ENCODE peak calls at places on chromosomes 7 and 10, in five cellular contexts. S is COR-L47; T is SK-N-DZ; K is activated T-helper 1 cell treated with anti-CD3 and anti-CD28 coated beads, Interleukin-2, amount 50 U/mL, for 16 hours; U is stomach. E is an unnamed sample.

GRCh38 chr10:77949167-77949566 is 22.6 kb upstream of the DLG5 start:
- DNase-seq in S (no peak), K (no peak), T (no peak), U (no peak), E (no peak)

GRCh38 chr10:93071674-93072224 is 1.9 kb upstream of the CYP26A1 start:
- DNase-seq in U (no peak), T (no peak), K (no peak), S (no peak), E (no peak)

GRCh38 chr7:42449431-42449830 is 212.4 kb upstream of the GLI3 start:
- DNase-seq in T (no peak), S (no peak), K (no peak), U (no peak), E (no peak)

GRCh38 chr10:133258818-133259602 is 17.7 kb downstream of the ADAM8 start:
- DNase-seq in U (peak), S (no peak), K (peak), T (no peak), E (no peak)

GRCh38 chr7:95205821-95206220 is 118.5 kb downstream of the PON1 start:
- DNase-seq in S (no peak), K (no peak), T (no peak), U (no peak), E (no peak)

GRCh38 chr7:2199956-2200583 is 32.7 kb downstream of the MAD1L1 start:
- DNase-seq in U (no peak), T (no peak), K (no peak), S (no peak), E (no peak)

GRCh38 chr7:50727072-50727471 is 55.6 kb downstream of the GRB10 start:
- DNase-seq in K (no peak), U (no peak), S (no peak), T (no peak), E (peak)

GRCh38 chr7:27581906-27582305 is 80.8 kb downstream of the HIBADH start:
- DNase-seq in U (no peak), K (no peak), T (no peak), S (no peak), E (no peak)

GRCh38 chr10:128044186-128044585 is 82.0 kb downstream of the MKI67 start:
- DNase-seq in T (no peak), S (no peak), K (no peak), U (no peak), E (no peak)

GRCh38 chr7:103389263-103389662 is 41.8 kb downstream of the PSMC2 start:
- DNase-seq in T (no peak), K (no peak), U (no peak), S (no peak), E (no peak)

GRCh38 chr7:97846945-97847344 is 25.3 kb downstream of the ASNS start:
- DNase-seq in U (no peak), S (no peak), K (no peak), T (no peak), E (no peak)

GRCh38 chr7:28988818-28989595 is 30.9 kb upstream of the TRIL start:
- DNase-seq in S (no peak), T (no peak), U (no peak), K (no peak), E (no peak)

GRCh38 chr7:24346129-24346528 is 62.1 kb downstream of the NPY start:
- DNase-seq in S (no peak), U (no peak), K (no peak), T (peak), E (no peak)

GRCh38 chr7:2120841-2121830 is 111.6 kb downstream of the MAD1L1 start:
- DNase-seq in T (no peak), K (no peak), U (peak), S (no peak), E (no peak)

E was measured in T-helper 2 cell.